ENCODE peak calls at places on chromosomes 6 and 20, in eight cellular contexts. P is activated CD8-positive, alpha-beta memory T cell treated with anti-CD3 and anti-CD28 coated beads, Interleukin-2, amount 10 ng/mL, durations not matched to agents 7 days and 5 days; H is heart right ventricle; J is right cardiac atrium; Y is CD4-positive, alpha-beta T cell; S is left cardiac atrium; O is gastroesophageal sphincter; M is lower lobe of right lung. T is an unnamed sample.

GRCh38 chr6:50657513-50657912 is 55.8 kb upstream of the TFAP2D start:
- ATAC-seq in P (no peak), H (no peak), J (no peak), Y (no peak), S (no peak), O (no peak), M (no peak), T (no peak)

GRCh38 chr20:31685853-31686641 is 36.6 kb downstream of the BCL2L1 start:
- ATAC-seq in P (no peak), H (no peak), J (no peak), Y (no peak), S (no peak), O (no peak), M (no peak), T (no peak)

GRCh38 chr20:21325296-21325695 is 22.2 kb downstream of the XRN2 start:
- ATAC-seq in P (peak; percentile 11), H (peak; percentile 68), J (peak; percentile 67), Y (no peak), S (no peak), O (no peak), M (peak; percentile 68), T (no peak)

GRCh38 chr20:44001667-44002596 is 87.3 kb downstream of the TOX2 start:
- ATAC-seq in P (no peak), H (no peak), J (no peak), Y (no peak), S (peak; percentile 70), O (no peak), M (no peak), T (no peak)

GRCh38 chr6:147279423-147279822 is 75.2 kb downstream of the STXBP5 start:
- ATAC-seq in P (no peak), H (no peak), J (no peak), Y (no peak), S (no peak), O (no peak), M (no peak), T (no peak)

GRCh38 chr6:163583558-163583957 is 169.0 kb downstream of the QKI start:
- ATAC-seq in P (no peak), H (no peak), J (no peak), Y (no peak), S (no peak), O (no peak), M (no peak), T (no peak)

GRCh38 chr6:38782616-38783015 is 67.5 kb downstream of the DNAH8 start:
- ATAC-seq in P (no peak), H (no peak), J (no peak), Y (no peak), S (no peak), O (no peak), M (no peak), T (no peak)

GRCh38 chr6:162671580-162672165 is 55.9 kb downstream of the PRKN start:
- ATAC-seq in P (no peak), H (peak; percentile 63), J (peak; percentile 55), Y (no peak), S (peak; percentile 53), O (no peak), M (no peak), T (no peak)

GRCh38 chr6:35278708-35279107 is 18.9 kb upstream of the DEF6 start:
- ATAC-seq in P (no peak), H (no peak), J (no peak), Y (no peak), S (no peak), O (no peak), M (no peak), T (no peak)

GRCh38 chr6:87436435-87436834 is 28.7 kb downstream of the CFAP206 start:
- ATAC-seq in P (peak; percentile 79), H (peak; percentile 76), J (peak; percentile 73), Y (peak; percentile 65), S (peak; percentile 68), O (no peak), M (peak; percentile 70), T (peak; percentile 75)